ENCODE peak calls at places on chromosomes 7 and 10, in six cellular contexts. N is cardiac fibroblast, L is cardiac muscle cell, X is lower leg skin, V is NT2/D1, Q is GM23338. P is an unnamed sample.
A peak's percentile ranks its signal among the peaks of the same experiment; 100 is the strongest.

GRCh38 chr10:109981641-109982040 is 26.1 kb upstream of the ADD3 start:
- DNase-seq in N (peak; percentile 73), L (peak; percentile 63), X (no peak), V (no peak), Q (no peak), P (no peak)

GRCh38 chr7:134480202-134480601 is 21.3 kb upstream of the AKR1B1 start:
- DNase-seq in N (no peak), L (no peak), X (no peak), V (no peak), Q (no peak), P (no peak)

GRCh38 chr7:39504963-39505362 is 61.2 kb upstream of the YAE1 start:
- DNase-seq in N (peak; percentile 15), L (peak; percentile 31), X (no peak), V (no peak), Q (no peak), P (no peak)

GRCh38 chr7:5425507-5426225 is 2.0 kb upstream of the TNRC18 start:
- DNase-seq in N (peak; percentile 93), L (peak; percentile 91), X (peak; percentile 94), V (peak; percentile 88), Q (peak; percentile 95), P (peak; percentile 83)

GRCh38 chr10:118584181-118584954 is 11.1 kb downstream of the PRLHR start:
- DNase-seq in N (peak; percentile 75), L (peak; percentile 81), X (peak; percentile 46), V (no peak), Q (no peak), P (peak; percentile 54)

GRCh38 chr10:15346440-15347141 is 24.5 kb downstream of the FAM171A1 start:
- DNase-seq in N (peak; percentile 80), L (peak; percentile 85), X (peak; percentile 31), V (no peak), Q (no peak), P (no peak)

GRCh38 chr10:77188511-77188910 is 449.1 kb downstream of the KCNMA1 start:
- DNase-seq in N (no peak), L (no peak), X (no peak), V (no peak), Q (no peak), P (no peak)

GRCh38 chr10:24344695-24345473 is 135.9 kb downstream of the KIAA1217 start:
- DNase-seq in N (no peak), L (no peak), X (no peak), V (no peak), Q (no peak), P (no peak)

GRCh38 chr10:43259248-43259980 is 7.5 kb downstream of the RASGEF1A start:
- DNase-seq in N (no peak), L (no peak), X (peak; percentile 67), V (no peak), Q (no peak), P (no peak)

GRCh38 chr10:68989317-68989990 is 851 bp downstream of the KIFBP start:
- DNase-seq in N (peak; percentile 19), L (peak; percentile 22), X (no peak), V (no peak), Q (peak; percentile 12), P (no peak)

GRCh38 chr7:41693150-41693997 is 9.5 kb downstream of the INHBA start:
- DNase-seq in N (peak; percentile 67), L (peak; percentile 74), X (no peak), V (no peak), Q (no peak), P (no peak)

GRCh38 chr7:41694490-41694889 is 8.4 kb downstream of the INHBA start:
- DNase-seq in N (no peak), L (no peak), X (no peak), V (no peak), Q (no peak), P (no peak)

GRCh38 chr7:41698114-41698513 is 4.8 kb downstream of the INHBA start:
- DNase-seq in N (no peak), L (no peak), X (no peak), V (no peak), Q (no peak), P (no peak)

GRCh38 chr7:41696323-41696916 is 6.5 kb downstream of the INHBA start:
- DNase-seq in N (peak; percentile 89), L (peak; percentile 90), X (peak; percentile 94), V (peak; percentile 80), Q (peak; percentile 96), P (peak; percentile 64)

DNA sequence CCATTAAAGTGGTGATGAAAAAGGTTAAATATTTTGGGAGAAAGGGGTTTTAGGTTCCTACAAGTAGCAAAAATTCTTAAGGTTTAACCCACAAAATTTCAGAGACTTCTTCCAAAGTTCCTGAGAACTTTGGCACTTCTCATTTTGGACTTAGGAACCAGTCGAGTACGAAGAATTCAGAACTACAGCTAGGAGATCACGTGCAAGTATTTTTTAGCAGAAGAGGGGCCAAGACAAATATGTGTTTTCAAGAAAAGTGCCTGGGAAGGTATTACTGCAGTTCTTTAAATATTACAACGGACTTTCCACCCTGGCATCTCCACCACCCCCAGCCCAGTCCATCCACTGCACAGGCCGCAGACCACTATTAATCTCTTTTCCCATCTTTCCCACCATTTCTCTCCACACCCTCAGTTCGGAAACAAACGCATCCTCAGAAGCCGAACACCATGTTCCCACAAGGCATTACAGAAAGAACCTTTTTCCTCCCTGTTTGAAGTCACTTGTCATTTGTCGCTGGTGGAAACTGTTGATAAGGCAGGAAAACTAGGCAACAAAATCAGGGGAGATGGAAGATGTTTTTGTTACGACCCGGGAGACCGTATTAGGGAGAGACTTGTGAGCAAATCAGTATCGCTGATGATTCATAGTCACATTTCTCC is 7.1 kb downstream of the INHBA start:
- DNase-seq in N (peak; percentile 82), L (peak; percentile 86), X (no peak), V (no peak), Q (no peak), P (no peak)
- H3K4me3 ChIP-seq in N (peak overlapping the region; percentile 55), L (no peak overlapping the region), X (no peak overlapping the region), V (no peak overlapping the region), Q (no peak overlapping the region), P (peak overlapping the region; percentile 74)

GRCh38 chr7:1368682-1369571 is 90.3 kb downstream of the MICALL2 start:
- DNase-seq in N (no peak), L (no peak), X (no peak), V (peak; percentile 91), Q (peak; percentile 96), P (no peak)
- H3K4me3 ChIP-seq in N (no peak overlapping the region), L (peak overlapping the region; percentile 17), X (no peak overlapping the region), V (peak overlapping the region; percentile 26), Q (peak overlapping the region; percentile 50), P (no peak overlapping the region)

GRCh38 chr10:6056411-6057135 is 5.6 kb downstream of the IL2RA start:
- DNase-seq in N (no peak), L (no peak), X (peak; percentile 20), V (no peak), Q (no peak), P (no peak)

GRCh38 chr10:6061056-6061455 is 1.1 kb downstream of the IL2RA start:
- DNase-seq in N (no peak), L (no peak), X (peak; percentile 20), V (no peak), Q (no peak), P (no peak)

GRCh38 chr10:6058677-6059475 is 3.3 kb downstream of the IL2RA start:
- DNase-seq in N (no peak), L (no peak), X (no peak), V (no peak), Q (no peak), P (no peak)

GRCh38 chr10:6062101-6062771 is at the start of gene IL2RA:
- DNase-seq in N (no peak), L (no peak), X (peak; percentile 84), V (no peak), Q (no peak), P (no peak)

DNA sequence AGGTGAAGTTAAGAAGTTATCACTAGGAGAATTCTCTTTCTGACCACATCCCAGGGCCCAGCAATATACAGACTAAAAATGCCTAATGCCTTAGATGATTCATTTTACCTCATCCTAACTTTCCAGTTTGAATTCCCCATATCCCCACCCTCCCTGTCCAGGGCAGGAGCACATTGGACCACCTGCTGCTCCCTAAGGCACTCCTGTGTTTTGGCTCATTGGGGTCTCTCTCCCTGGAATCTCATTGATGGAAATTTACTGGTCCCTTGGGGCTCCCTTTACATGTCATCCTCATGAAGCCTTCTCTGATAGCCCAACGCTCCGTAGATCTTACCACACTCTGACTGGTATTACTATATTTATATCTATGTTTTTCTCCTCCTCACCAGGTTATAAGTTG is 2.7 kb downstream of the IL2RA start:
- DNase-seq in N (no peak), L (no peak), X (no peak), V (no peak), Q (no peak), P (no peak)
- H3K4me3 ChIP-seq in N (no peak overlapping the region), L (no peak overlapping the region), X (no peak overlapping the region), V (no peak overlapping the region), Q (no peak overlapping the region), P (no peak overlapping the region)

GRCh38 chr7:21543528-21544302 is 876 bp downstream of the DNAH11 start:
- DNase-seq in N (peak; percentile 1), L (peak; percentile 27), X (no peak), V (peak; percentile 30), Q (peak; percentile 55), P (no peak)
- H3K4me3 ChIP-seq in N (peak overlapping the region; percentile 60), L (peak overlapping the region; percentile 41), X (peak overlapping the region; percentile 28), V (peak overlapping the region; percentile 62), Q (peak overlapping the region; percentile 59), P (peak overlapping the region; percentile 44)

GRCh38 chr7:116930156-116930913 is 23.0 kb upstream of the ST7 start:
- DNase-seq in N (peak; percentile 83), L (peak; percentile 81), X (peak; percentile 98), V (peak; percentile 79), Q (peak; percentile 96), P (peak; percentile 26)
- H3K4me3 ChIP-seq in N (no peak overlapping the region), L (no peak overlapping the region), X (no peak overlapping the region), V (no peak overlapping the region), Q (no peak overlapping the region), P (no peak overlapping the region)